ENCODE peak calls at places on chromosomes 3 and 15, in four cellular contexts. P is choroid plexus epithelial cell, X is AG04450, B is A549. I is an unnamed sample.

GRCh38 chr15:78457101-78457500 is 19.1 kb downstream of the IREB2 start:
- DNase-seq in B (peak; percentile 21), X (peak; percentile 21), P (peak; percentile 91), I (peak; percentile 94)

GRCh38 chr15:31197497-31198414 is 96.2 kb upstream of the TRPM1 start:
- DNase-seq in P (peak; percentile 51), B (no peak), X (no peak), I (no peak)

GRCh38 chr15:26028086-26028740 is 165.1 kb upstream of the ATP10A start:
- DNase-seq in X (no peak), B (no peak), P (no peak), I (no peak)

GRCh38 chr15:80549712-80550111 is 145.4 kb upstream of the ABHD17C start:
- DNase-seq in B (no peak), X (no peak), P (peak; percentile 55), I (no peak)

GRCh38 chr3:30248423-30248822 is 358.0 kb upstream of the TGFBR2 start:
- DNase-seq in P (no peak), B (no peak), X (no peak), I (no peak)

GRCh38 chr3:61381745-61382392 is 130.6 kb upstream of the FHIT start:
- DNase-seq in X (no peak), P (peak; percentile 52), B (peak; percentile 7), I (peak; percentile 21)

GRCh38 chr3:63343674-63344073 is 65.6 kb downstream of the SYNPR start:
- DNase-seq in P (peak; percentile 98), B (no peak), X (peak; percentile 69), I (peak; percentile 30)

GRCh38 chr3:126267169-126267975 is 87.0 kb upstream of the ALDH1L1 start:
- DNase-seq in B (peak; percentile 28), X (peak; percentile 84), P (peak; percentile 96), I (no peak)

GRCh38 chr3:32184187-32184730 is 54.2 kb upstream of the CMTM8 start:
- DNase-seq in P (no peak), B (no peak), X (no peak), I (no peak)

GRCh38 chr3:53776494-53777101 is 69.6 kb downstream of the CHDH start:
- DNase-seq in X (no peak), P (no peak), B (no peak), I (no peak)

GRCh38 chr15:52652984-52653383 is 26.2 kb downstream of the ATOSA start:
- DNase-seq in B (no peak), X (peak; percentile 72), P (peak; percentile 79), I (no peak)

GRCh38 chr15:79673416-79674123 is 223.2 kb downstream of the MTHFS start:
- DNase-seq in B (peak; percentile 50), X (no peak), P (peak; percentile 80), I (no peak)

GRCh38 chr3:56855856-56856538 is 54.2 kb upstream of the ARHGEF3 start:
- DNase-seq in P (peak; percentile 34), B (no peak), X (no peak), I (no peak)

GRCh38 chr3:140249188-140249587 is 314.2 kb downstream of the CLSTN2 start:
- DNase-seq in P (no peak), B (no peak), X (no peak), I (no peak)

GRCh38 chr3:59127071-59127470 is 77.2 kb upstream of the CFAP20DC start:
- DNase-seq in X (peak; percentile 29), P (peak; percentile 83), B (peak; percentile 10), I (no peak)

GRCh38 chr3:11803977-11804903 is 42.4 kb downstream of the TAMM41 start:
- DNase-seq in B (peak; percentile 68), X (no peak), P (peak; percentile 84), I (peak; percentile 81)

GRCh38 chr3:171178714-171179113 is 152.2 kb upstream of the SLC2A2 start:
- DNase-seq in B (no peak), X (no peak), P (no peak), I (no peak)

GRCh38 chr3:106176734-106177133 is 307.9 kb upstream of the CBLB start:
- DNase-seq in P (peak; percentile 60), B (no peak), X (no peak), I (no peak)

GRCh38 chr15:65772909-65773308 is 19.2 kb downstream of the DENND4A start:
- DNase-seq in X (no peak), P (no peak), B (no peak), I (no peak)

GRCh38 chr3:132785292-132785691 is 63.1 kb upstream of the NPHP3 start:
- DNase-seq in X (no peak), B (no peak), P (no peak), I (no peak)

GRCh38 chr3:154844863-154845262 is 235.3 kb upstream of the MME start:
- DNase-seq in P (no peak), X (no peak), B (no peak), I (no peak)

GRCh38 chr15:69713726-69714559 is 261.3 kb downstream of the RPLP1 start:
- DNase-seq in B (no peak), P (no peak), X (no peak), I (no peak)

GRCh38 chr3:53259427-53260259 is 3.8 kb upstream of the TKT start:
- DNase-seq in B (no peak), P (no peak), X (no peak), I (no peak)

GRCh38 chr15:70014311-70014707 is 83.4 kb downstream of the TLE3 start:
- DNase-seq in X (no peak), B (no peak), P (no peak), I (no peak)

GRCh38 chr3:147393261-147393964 is 12.9 kb downstream of the ZIC4 start:
- DNase-seq in X (no peak), B (no peak), P (peak; percentile 88), I (no peak)

GRCh38 chr3:109683746-109684145 is 346.4 kb upstream of the DPPA4 start:
- DNase-seq in X (no peak), P (no peak), B (no peak), I (no peak)

GRCh38 chr15:88187195-88187594 is 69.3 kb downstream of the NTRK3 start:
- DNase-seq in P (no peak), B (peak; percentile 36), X (no peak), I (peak; percentile 1)

GRCh38 chr3:22713936-22714335 is 489.2 kb upstream of the UBE2E2 start:
- DNase-seq in B (peak; percentile 5), X (no peak), P (peak; percentile 93), I (no peak)

GRCh38 chr3:159782724-159783421 is 205.8 kb upstream of the IL12A start:
- DNase-seq in B (no peak), P (no peak), X (no peak), I (no peak)

GRCh38 chr3:146543461-146544012 is 870 bp downstream of the PLSCR1 start:
- DNase-seq in X (no peak), P (peak; percentile 48), B (peak; percentile 7), I (no peak)

GRCh38 chr3:8840556-8840955 is 71.1 kb upstream of the OXTR start:
- DNase-seq in X (peak; percentile 50), P (peak; percentile 91), B (no peak), I (no peak)

GRCh38 chr15:25568751-25569150 is 129.9 kb upstream of the UBE3A start:
- DNase-seq in X (no peak), P (no peak), B (no peak), I (no peak)

GRCh38 chr3:9175421-9175820 is 74.0 kb downstream of the SRGAP3 start:
- DNase-seq in P (peak; percentile 4), B (peak; percentile 47), X (no peak), I (no peak)

GRCh38 chr3:189308594-189308993 is 136.8 kb downstream of the TPRG1 start:
- DNase-seq in P (no peak), B (no peak), X (no peak), I (no peak)

DNA sequence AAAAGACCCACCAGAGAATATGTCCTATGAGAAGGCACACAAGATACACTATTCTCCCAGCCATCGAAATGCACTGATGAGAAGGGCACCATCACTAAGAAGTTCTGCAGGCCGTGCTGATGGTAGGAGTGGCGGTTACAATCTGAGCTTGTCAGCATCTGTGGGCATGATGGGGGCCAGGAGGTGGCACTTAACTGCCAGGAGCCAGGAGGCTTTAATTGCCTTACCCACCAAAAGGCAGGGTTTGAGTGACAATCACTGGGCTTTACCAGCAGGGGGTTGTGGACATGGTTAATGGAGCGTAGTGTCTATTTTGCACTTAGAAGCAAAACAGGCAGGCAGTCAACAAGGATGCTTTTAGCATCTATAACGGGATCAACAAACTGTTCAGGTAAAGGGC is 16.0 kb upstream of the SQOR start:
- DNase-seq in X (no peak), P (no peak), B (no peak), I (no peak)
- TF ChIP-seq CTCF in X (no peak), P (no peak), B (no peak), I (no peak)

DNA sequence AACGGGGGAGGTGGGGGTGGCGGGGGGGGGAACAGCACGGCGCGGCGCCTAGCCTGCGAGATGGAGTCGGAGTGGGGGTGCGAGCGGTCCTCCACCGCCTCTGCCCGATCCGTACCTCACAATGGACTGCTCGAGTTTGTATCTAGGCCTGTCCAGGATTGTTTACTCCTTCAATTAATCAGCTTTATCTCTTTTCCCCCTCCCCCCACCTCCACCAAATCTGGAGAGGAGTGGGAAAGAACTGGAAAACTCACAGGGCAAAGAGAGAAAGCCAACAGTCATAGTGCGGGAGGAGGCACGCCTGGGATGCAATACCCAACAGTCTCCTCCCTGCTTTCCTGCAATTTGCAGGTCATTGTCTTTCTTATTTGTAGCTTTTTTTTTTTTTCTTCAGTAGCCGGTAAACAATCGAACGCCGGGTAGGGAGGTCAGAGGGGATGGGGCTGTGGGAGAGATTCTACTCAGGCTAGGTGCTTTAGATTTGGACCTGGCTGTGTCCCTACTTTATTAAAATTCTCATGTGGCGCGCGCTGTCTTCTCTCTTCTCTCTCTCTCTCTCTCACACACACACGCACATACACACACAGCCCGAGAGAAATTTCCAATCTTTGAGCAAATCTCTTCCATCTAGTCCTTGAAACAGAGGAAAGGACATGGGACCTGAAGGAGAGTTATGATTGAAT is 6.9 kb upstream of the MEIS2 start:
- DNase-seq in P (no peak), X (no peak), B (no peak), I (no peak)
- H3K4me3 ChIP-seq in P (no peak overlapping the region), X (no peak overlapping the region), B (no peak overlapping the region), I (no peak overlapping the region)

DNA sequence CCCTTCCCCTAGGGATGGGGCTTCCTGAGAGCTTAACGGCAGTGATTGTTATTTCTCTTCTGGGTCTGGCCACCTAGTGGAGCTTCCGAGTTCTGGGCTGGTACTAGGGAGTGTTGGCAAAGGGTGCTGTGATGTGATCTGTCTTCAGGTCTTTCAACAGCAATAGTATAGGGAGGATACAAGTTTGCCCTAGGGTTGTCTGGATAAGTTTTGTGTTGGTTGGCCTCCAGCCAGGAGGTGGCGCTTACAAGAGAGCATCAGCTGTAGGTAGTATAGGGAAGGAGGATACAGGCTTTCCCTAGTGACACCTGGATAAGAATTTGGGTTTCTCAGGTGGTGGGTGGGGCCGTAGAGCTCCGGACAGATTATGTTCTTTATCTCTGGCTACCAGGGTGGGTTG is 19.2 kb upstream of the CPOX start:
- DNase-seq in X (no peak), P (no peak), B (no peak), I (no peak)
- TF ChIP-seq CTCF in X (no peak), P (peak; percentile 9), B (no peak), I (peak; percentile 10)

DNA sequence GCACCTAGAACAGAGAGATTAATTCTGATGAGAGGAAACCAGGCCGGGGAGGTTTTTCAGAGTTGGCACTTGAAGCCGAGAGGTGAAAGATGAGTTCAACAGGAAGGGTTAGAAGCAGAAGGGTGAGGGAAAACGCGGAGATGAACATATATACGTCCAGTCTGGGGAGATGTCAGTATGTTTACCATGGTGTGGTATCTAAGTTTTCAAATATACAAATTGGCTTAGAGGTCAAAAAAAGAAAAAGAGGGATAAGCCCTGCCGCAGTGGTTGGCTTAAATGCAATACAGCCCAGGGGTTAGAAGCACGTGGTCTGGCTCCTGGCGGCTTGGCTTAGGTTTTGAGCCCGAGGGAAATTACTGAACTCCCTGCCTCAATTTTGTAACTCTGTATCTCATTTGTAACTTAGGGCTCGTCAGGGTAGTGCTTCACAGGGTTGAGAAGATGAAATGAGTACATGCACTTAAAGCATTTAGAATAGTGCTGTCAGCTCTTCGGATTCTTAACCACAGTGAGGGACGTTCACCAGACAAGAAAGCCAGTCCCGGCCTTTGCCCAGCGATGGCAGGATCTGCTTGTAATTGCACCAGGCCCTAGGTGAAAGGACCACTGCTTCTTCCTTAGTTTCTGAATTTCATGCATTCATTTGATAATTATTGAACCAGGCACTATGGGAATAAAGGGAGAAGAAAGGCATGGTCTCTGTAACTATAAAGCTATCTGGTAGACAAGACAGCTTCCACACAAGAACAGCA is 6.4 kb downstream of the HES1 start:
- DNase-seq in B (no peak), P (peak; percentile 71), X (no peak), I (no peak)
- H3K4me3 ChIP-seq in B (peak overlapping the region; percentile 47), P (no peak overlapping the region), X (no peak overlapping the region), I (peak overlapping the region; percentile 30)